ENCODE peak calls at places on chromosome 12, in ten cellular contexts. A is GM10248, U is upper lobe of right lung, G is heart right ventricle, K is endothelial cell, E is upper lobe of left lung, B is RWPE1, P is fibroblast of pulmonary artery, X is AG04450, M is fibroblast of mammary gland. V is an unnamed sample.

GRCh38 chr12:53466640-53467039 is 14.7 kb downstream of the PCBP2 start:
- DNase-seq in B (no peak), X (no peak), P (no peak), G (no peak), K (no peak), U (peak), A (no peak), M (no peak), E (no peak), V (no peak)

GRCh38 chr12:3081886-3082285 is 4.7 kb downstream of the TSPAN9 start:
- DNase-seq in P (no peak), M (no peak), U (no peak), G (no peak), X (no peak), E (no peak), A (no peak), K (no peak), B (no peak), V (no peak)

GRCh38 chr12:74922117-74922516 is 287.5 kb downstream of the KCNC2 start:
- DNase-seq in E (no peak), K (no peak), P (no peak), A (no peak), B (no peak), X (no peak), G (no peak), U (peak), M (no peak), V (peak)

GRCh38 chr12:89797436-89797835 is 88.8 kb upstream of the ATP2B1 start:
- DNase-seq in K (no peak), B (no peak), M (no peak), P (no peak), A (no peak), E (no peak), X (no peak), U (no peak), G (no peak), V (no peak)

GRCh38 chr12:18861287-18861858 is 123.5 kb downstream of the CAPZA3 start:
- DNase-seq in P (peak), A (no peak), U (no peak), G (no peak), B (peak), X (no peak), M (peak), E (no peak), K (no peak), V (no peak)

GRCh38 chr12:66693901-66694513 is 15.1 kb upstream of the GRIP1 start:
- DNase-seq in U (no peak), B (peak), K (peak), P (peak), G (peak), E (no peak), X (peak), M (peak), A (peak), V (no peak)

GRCh38 chr12:54413284-54414190 is 5.5 kb downstream of the ITGA5 start:
- DNase-seq in M (no peak), K (no peak), B (no peak), X (no peak), U (peak), E (no peak), A (peak), G (peak), P (peak), V (no peak)

GRCh38 chr12:68375701-68376469 is 43.7 kb upstream of the MDM1 start:
- DNase-seq in M (peak), K (no peak), B (no peak), U (no peak), X (no peak), G (no peak), A (no peak), P (no peak), E (no peak), V (no peak)

GRCh38 chr12:97276198-97276580 is 186.4 kb upstream of the RMST start:
- DNase-seq in P (no peak), E (no peak), A (no peak), M (no peak), U (no peak), G (no peak), X (no peak), B (no peak), K (no peak), V (no peak)

GRCh38 chr12:4265280-4265679 is 8.3 kb upstream of the CCND2 start:
- DNase-seq in G (no peak), B (no peak), U (no peak), M (no peak), A (no peak), E (no peak), P (peak), K (no peak), X (no peak), V (no peak)

GRCh38 chr12:126027816-126028215 is 962.6 kb downstream of the AACS start:
- DNase-seq in X (no peak), B (no peak), G (no peak), U (no peak), M (no peak), A (no peak), E (no peak), K (no peak), P (no peak), V (no peak)

GRCh38 chr12:40312982-40313576 is 88.3 kb downstream of the LRRK2 start:
- DNase-seq in K (no peak), A (no peak), G (no peak), P (peak), E (no peak), X (no peak), U (no peak), M (peak), B (peak), V (no peak)

GRCh38 chr12:12356467-12356885 is 402 bp upstream of the BORCS5 start:
- DNase-seq in G (no peak), E (no peak), U (no peak), B (no peak), P (no peak), A (no peak), M (no peak), X (no peak), K (no peak), V (no peak)

GRCh38 chr12:12357697-12358476 is 1.0 kb downstream of the BORCS5 start:
- DNase-seq in B (no peak), A (peak), G (no peak), P (no peak), U (no peak), K (no peak), E (no peak), M (peak), X (no peak), V (no peak)

GRCh38 chr12:12353807-12354206 is 3.1 kb upstream of the BORCS5 start:
- DNase-seq in X (no peak), K (no peak), E (no peak), G (no peak), P (no peak), U (no peak), B (no peak), M (no peak), A (no peak), V (no peak)

GRCh38 chr12:12358528-12358927 is 1.6 kb downstream of the BORCS5 start:
- DNase-seq in P (no peak), B (no peak), G (no peak), A (no peak), U (no peak), E (no peak), K (no peak), X (no peak), M (no peak), V (no peak)

DNA sequence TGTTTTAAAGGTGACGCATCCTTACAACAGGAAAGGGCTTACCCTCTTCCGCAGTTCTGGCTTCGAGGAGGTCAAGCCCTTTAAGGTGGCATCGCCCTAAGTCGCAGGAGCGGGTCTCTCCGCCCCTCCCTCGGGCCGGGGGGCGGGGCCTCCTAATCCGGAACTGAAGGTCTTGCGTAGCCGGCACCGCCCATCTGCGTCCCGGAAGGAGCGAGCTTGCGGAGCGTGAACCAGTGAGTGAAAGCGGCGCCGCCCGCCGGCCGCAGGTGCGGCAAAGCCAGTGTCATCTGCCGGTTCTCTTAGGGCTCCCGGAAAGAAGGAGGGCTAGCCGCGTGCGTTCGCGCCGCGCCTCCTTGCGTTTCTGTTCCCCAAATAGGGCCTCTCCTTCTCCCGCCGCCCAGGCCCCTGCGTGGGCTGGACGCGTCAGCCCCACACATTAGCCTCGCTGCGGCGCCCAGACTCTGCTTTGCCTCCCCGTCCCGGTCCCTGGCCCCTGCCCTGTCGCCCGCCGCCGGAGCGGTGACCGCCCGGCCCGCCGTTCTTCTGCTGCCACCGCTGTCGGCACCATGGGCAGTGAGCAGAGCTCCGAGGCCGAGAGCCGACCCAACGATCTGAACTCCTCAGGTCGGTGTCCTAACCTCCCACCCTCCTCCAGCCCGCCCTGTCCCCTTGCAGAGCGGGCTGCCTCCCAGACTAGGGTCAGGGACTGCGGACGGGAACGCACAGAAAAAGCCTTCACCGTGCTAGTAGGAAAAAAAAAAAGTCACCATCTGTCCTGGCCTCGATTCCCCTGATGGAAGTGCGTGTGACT is at the start of gene BORCS5:
- DNase-seq in M (peak), P (peak), A (peak), B (peak), X (peak), E (peak), G (peak), K (peak), U (peak), V (peak)
- TF ChIP-seq CTCF in M (no peak), P (peak), A (peak), B (no peak), X (no peak), E (peak), G (peak), K (no peak), U (peak), V (peak)

GRCh38 chr12:6936642-6937480 is 6.8 kb upstream of the RNU7-1 start:
- DNase-seq in K (no peak), A (peak), G (no peak), P (no peak), U (no peak), E (peak), X (no peak), B (no peak), M (no peak), V (no peak)
- TF ChIP-seq CTCF in K (no peak), A (no peak), G (no peak), P (no peak), U (no peak), E (no peak), X (no peak), B (no peak), M (no peak), V (no peak)

DNA sequence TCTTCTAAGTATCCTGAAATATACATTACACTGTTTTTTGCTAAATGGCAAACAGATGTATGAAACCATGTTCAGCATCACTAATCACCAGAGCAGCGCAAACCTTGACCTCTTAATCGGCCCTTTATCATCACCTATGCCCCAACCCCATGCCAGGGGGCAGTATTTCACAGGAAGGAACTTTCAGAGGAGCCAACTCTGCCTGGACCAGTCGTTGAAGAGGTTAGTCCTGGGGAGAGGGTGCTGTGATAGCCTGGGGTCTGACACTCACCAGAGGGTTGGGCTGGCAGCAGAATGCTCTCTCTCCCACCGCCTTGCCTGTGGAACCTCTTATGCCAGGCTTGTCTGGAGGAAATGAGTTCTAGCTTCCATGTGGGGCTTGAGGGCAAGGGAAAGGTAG is 411.7 kb downstream of the TMEM117 start:
- DNase-seq in A (no peak), P (no peak), B (no peak), X (no peak), M (no peak), G (no peak), U (no peak), E (no peak), K (no peak), V (no peak)
- TF ChIP-seq CTCF in A (no peak), P (no peak), B (no peak), X (no peak), M (peak), G (no peak), U (no peak), E (no peak), K (no peak), V (no peak)

GRCh38 chr12:5872745-5873144 is 72.3 kb downstream of the ANO2 start:
- DNase-seq in A (no peak), M (no peak), B (peak), U (no peak), P (no peak), G (no peak), K (no peak), X (no peak), E (no peak), V (no peak)
- TF ChIP-seq CTCF in A (no peak), M (no peak), B (no peak), U (no peak), P (no peak), G (no peak), K (no peak), X (peak), E (no peak), V (peak)

DNA sequence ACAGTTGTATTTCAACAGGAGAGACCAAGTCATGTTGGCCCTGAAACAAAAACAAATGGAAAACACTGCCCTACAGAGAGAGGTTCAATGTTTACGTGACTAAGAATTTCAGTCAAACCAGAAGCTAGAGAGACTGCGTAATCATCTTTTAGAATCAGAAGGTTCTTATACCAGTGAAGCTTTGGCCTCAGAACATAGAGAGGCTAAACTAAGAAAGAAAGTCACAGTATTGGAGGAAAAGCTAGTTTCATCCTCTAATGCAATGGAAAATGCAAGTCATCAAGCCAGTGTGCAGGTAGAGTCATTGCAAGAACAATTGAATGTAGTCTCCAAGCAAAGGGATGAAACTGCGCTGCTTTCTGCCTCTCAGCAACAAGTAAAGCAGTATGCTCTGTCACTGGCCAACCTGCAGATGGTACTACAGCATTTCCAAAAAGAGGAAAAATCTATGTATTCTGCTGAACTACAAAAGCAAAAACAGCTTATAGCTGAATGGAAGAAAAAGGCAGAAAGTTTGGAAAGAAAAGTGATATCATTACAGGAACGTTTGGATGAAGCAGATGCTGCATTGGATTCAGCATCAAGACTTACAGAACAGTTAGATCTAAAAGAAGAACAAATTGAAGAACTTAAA is 32.5 kb upstream of the NUAK1 start:
- DNase-seq in K (no peak), M (no peak), P (no peak), X (no peak), U (no peak), B (no peak), E (no peak), A (no peak), G (no peak), V (no peak)
- TF ChIP-seq CTCF in K (no peak), M (no peak), P (no peak), X (no peak), U (no peak), B (no peak), E (no peak), A (no peak), G (no peak), V (peak)

GRCh38 chr12:70400124-70400523 is 34.0 kb downstream of the KCNMB4 start:
- DNase-seq in U (no peak), K (no peak), P (no peak), X (no peak), E (no peak), B (no peak), G (no peak), M (no peak), A (no peak), V (no peak)

GRCh38 chr12:70399319-70399718 is 33.2 kb downstream of the KCNMB4 start:
- DNase-seq in B (no peak), K (no peak), U (no peak), G (no peak), E (no peak), X (no peak), A (no peak), M (no peak), P (no peak), V (no peak)

GRCh38 chr12:70398862-70399261 is 32.8 kb downstream of the KCNMB4 start:
- DNase-seq in U (no peak), P (no peak), X (no peak), B (no peak), G (no peak), A (no peak), E (no peak), K (no peak), M (no peak), V (no peak)

GRCh38 chr12:70403827-70404226 is 37.7 kb downstream of the KCNMB4 start:
- DNase-seq in X (no peak), K (no peak), A (no peak), E (no peak), M (no peak), B (no peak), G (no peak), U (no peak), P (no peak), V (no peak)

GRCh38 chr12:70402597-70402996 is 36.5 kb downstream of the KCNMB4 start:
- DNase-seq in M (no peak), K (no peak), B (no peak), A (no peak), G (no peak), E (no peak), X (no peak), U (no peak), P (peak), V (no peak)
- TF ChIP-seq CTCF in M (no peak), K (no peak), B (no peak), A (no peak), G (no peak), E (no peak), X (no peak), U (no peak), P (peak), V (peak)

GRCh38 chr12:120257041-120257821 is 8.3 kb downstream of the PXN start:
- DNase-seq in G (peak), P (peak), M (peak), K (no peak), B (peak), E (no peak), X (peak), U (no peak), A (no peak), V (no peak)
- TF ChIP-seq CTCF in G (no peak), P (peak), M (no peak), K (no peak), B (no peak), E (no peak), X (peak), U (no peak), A (no peak), V (peak)

GRCh38 chr12:93125126-93125525 is 196.0 kb upstream of the EEA1 start:
- DNase-seq in P (no peak), E (no peak), U (no peak), B (no peak), A (no peak), M (peak), K (no peak), X (no peak), G (no peak), V (no peak)
- TF ChIP-seq CTCF in P (no peak), E (no peak), U (no peak), B (no peak), A (no peak), M (no peak), K (no peak), X (no peak), G (no peak), V (no peak)

GRCh38 chr12:131226345-131227265 is 272.9 kb downstream of the ADGRD1 start:
- DNase-seq in E (no peak), B (no peak), X (no peak), P (no peak), U (peak), M (no peak), G (no peak), K (no peak), A (no peak), V (peak)
- TF ChIP-seq CTCF in E (no peak), B (no peak), X (no peak), P (no peak), U (no peak), M (no peak), G (no peak), K (no peak), A (no peak), V (no peak)